ENCODE peak calls at places on chromosomes 4 and X, in five cellular contexts. B is fibroblast of lung, N is IMR-90, S is neural progenitor cell, D is keratinocyte. L is an unnamed sample.

GRCh38 chr4:174467107-174467506 is 55.2 kb downstream of the HPGD start:
- DNase-seq in B (no peak), S (no peak), N (no peak), D (no peak), L (no peak)

GRCh38 chr4:6898763-6899162 is 10.9 kb upstream of the TBC1D14 start:
- DNase-seq in N (no peak), D (no peak), S (no peak), B (no peak), L (no peak)

GRCh38 chr4:173415885-173416658 is 17.2 kb upstream of the SCRG1 start:
- DNase-seq in N (no peak), D (no peak), B (no peak), S (no peak), L (no peak)

GRCh38 chrX:49844622-49845021 is 15.5 kb downstream of the PAGE4 start:
- DNase-seq in B (no peak), D (no peak), N (no peak), S (no peak), L (no peak)

GRCh38 chrX:2696698-2697215 is 5.7 kb downstream of the CD99 start:
- DNase-seq in B (peak; percentile 86), D (no peak), S (no peak), N (peak; percentile 90), L (peak; percentile 90)

GRCh38 chrX:104392350-104392749 is 137.6 kb upstream of the ESX1 start:
- DNase-seq in N (no peak), S (no peak), B (no peak), D (no peak), L (no peak)

GRCh38 chr4:174663254-174663653 is 141.0 kb upstream of the HPGD start:
- DNase-seq in N (peak; percentile 1), B (peak; percentile 30), D (no peak), S (no peak), L (peak; percentile 16)

GRCh38 chrX:151896734-151897474 is 15.8 kb upstream of the MAGEA4 start:
- DNase-seq in S (no peak), N (peak; percentile 20), B (peak; percentile 46), D (no peak), L (no peak)

GRCh38 chr4:158347596-158347995 is 137.3 kb downstream of the TMEM144 start:
- DNase-seq in D (no peak), B (no peak), S (no peak), N (no peak), L (no peak)

GRCh38 chrX:151396042-151396826 is 772 bp upstream of the VMA21 start:
- DNase-seq in D (no peak), N (peak; percentile 43), S (no peak), B (peak; percentile 84), L (peak; percentile 26)

GRCh38 chr4:147336252-147336651 is 144.6 kb upstream of the EDNRA start:
- DNase-seq in B (no peak), D (no peak), N (no peak), S (no peak), L (no peak)

GRCh38 chrX:128634754-128635153 is 582.6 kb upstream of the ACTRT1 start:
- DNase-seq in S (no peak), N (no peak), B (no peak), D (no peak), L (no peak)

GRCh38 chr4:72641611-72642010 is 72.6 kb upstream of the ADAMTS3 start:
- DNase-seq in S (no peak), N (no peak), B (no peak), D (no peak), L (no peak)

GRCh38 chrX:119292445-119292844 is 56.4 kb downstream of the PGRMC1 start:
- DNase-seq in D (no peak), N (no peak), S (peak; percentile 9), B (no peak), L (peak; percentile 32)

GRCh38 chr4:176753049-176753448 is 39.7 kb downstream of the VEGFC start:
- DNase-seq in S (peak; percentile 18), B (peak; percentile 90), D (no peak), N (peak; percentile 95), L (peak; percentile 23)

GRCh38 chr4:3827616-3828492 is 61.7 kb downstream of the ADRA2C start:
- DNase-seq in D (no peak), S (no peak), B (peak; percentile 32), N (peak; percentile 17), L (peak; percentile 25)

GRCh38 chrX:114717921-114718320 is 134.0 kb downstream of the HTR2C start:
- DNase-seq in B (no peak), S (peak; percentile 64), N (no peak), D (no peak), L (no peak)

GRCh38 chr4:2300431-2300861 is 38.5 kb upstream of the MXD4 start:
- DNase-seq in B (no peak), S (no peak), N (no peak), D (no peak), L (no peak)

GRCh38 chr4:165588534-165589310 is 209.9 kb downstream of the CPE start:
- DNase-seq in D (no peak), N (no peak), S (no peak), B (no peak), L (no peak)

GRCh38 chr4:31125496-31125895 is 405.3 kb downstream of the PCDH7 start:
- DNase-seq in S (no peak), N (no peak), D (no peak), B (no peak), L (no peak)

GRCh38 chr4:106369456-106370060 is 980 bp upstream of the GIMD1 start:
- DNase-seq in B (peak; percentile 86), N (peak; percentile 86), S (peak; percentile 67), D (peak; percentile 52), L (peak; percentile 73)

GRCh38 chr4:157045507-157046127 is 30.3 kb upstream of the GLRB start:
- DNase-seq in N (peak; percentile 80), S (peak; percentile 61), B (peak; percentile 84), D (no peak), L (peak; percentile 67)

GRCh38 chrX:9197231-9197630 is 163.3 kb upstream of the FAM9B start:
- DNase-seq in S (no peak), N (peak; percentile 75), D (no peak), B (peak; percentile 86), L (no peak)

GRCh38 chr4:6943012-6943869 is 33.6 kb downstream of the TBC1D14 start:
- DNase-seq in S (peak; percentile 41), N (no peak), D (no peak), B (no peak), L (no peak)

GRCh38 chr4:153207561-153207960 is 3.3 kb downstream of the TRIM2 start:
- DNase-seq in D (no peak), N (peak; percentile 24), B (peak; percentile 30), S (peak; percentile 51), L (peak; percentile 23)

GRCh38 chr4:42234817-42235216 is 82.4 kb upstream of the BEND4 start:
- DNase-seq in S (no peak), N (no peak), D (no peak), B (no peak), L (no peak)

GRCh38 chrX:80513620-80514019 is 93.4 kb downstream of the TENT5D start:
- DNase-seq in N (no peak), S (peak; percentile 17), D (no peak), B (no peak), L (no peak)

GRCh38 chrX:102832661-102833060 is 104.4 kb upstream of the RAB40AL start:
- DNase-seq in B (peak; percentile 43), S (peak; percentile 16), N (peak; percentile 77), D (no peak), L (peak; percentile 41)

GRCh38 chr4:77617203-77617602 is 11.6 kb downstream of the CXCL13 start:
- DNase-seq in B (no peak), D (no peak), S (no peak), N (no peak), L (peak; percentile 55)

GRCh38 chr4:24912252-24913098 is at the start of gene CCDC149:
- DNase-seq in D (no peak), N (peak; percentile 57), B (peak; percentile 60), S (peak; percentile 89), L (peak; percentile 79)

GRCh38 chr4:122728781-122729330 is 3.6 kb upstream of the BBS12 start:
- DNase-seq in S (no peak), D (no peak), N (no peak), B (no peak), L (no peak)

GRCh38 chrX:46168254-46168653 is 377.0 kb downstream of the ZNF674 start:
- DNase-seq in D (no peak), S (no peak), B (peak; percentile 43), N (no peak), L (no peak)

GRCh38 chrX:46178763-46179162 is 366.5 kb downstream of the ZNF674 start:
- DNase-seq in B (no peak), D (no peak), S (no peak), N (no peak), L (no peak)

GRCh38 chrX:46169808-46170207 is 375.4 kb downstream of the ZNF674 start:
- DNase-seq in B (no peak), S (no peak), N (no peak), D (no peak), L (peak; percentile 69)

GRCh38 chrX:46173159-46173558 is 372.1 kb downstream of the ZNF674 start:
- DNase-seq in N (no peak), B (no peak), S (no peak), D (no peak), L (no peak)
- H3K9ac ChIP-seq in N (no peak overlapping the region), B (no peak overlapping the region), S (no peak overlapping the region), D (no peak overlapping the region), L (no peak overlapping the region)

GRCh38 chr4:40331937-40332336 is 3.2 kb upstream of the CHRNA9 start:
- DNase-seq in S (no peak), D (no peak), N (no peak), B (no peak), L (no peak)
- H2AFZ ChIP-seq in S (no peak overlapping the region), D (no peak overlapping the region), N (no peak overlapping the region), B (no peak overlapping the region), L (no peak overlapping the region)

DNA sequence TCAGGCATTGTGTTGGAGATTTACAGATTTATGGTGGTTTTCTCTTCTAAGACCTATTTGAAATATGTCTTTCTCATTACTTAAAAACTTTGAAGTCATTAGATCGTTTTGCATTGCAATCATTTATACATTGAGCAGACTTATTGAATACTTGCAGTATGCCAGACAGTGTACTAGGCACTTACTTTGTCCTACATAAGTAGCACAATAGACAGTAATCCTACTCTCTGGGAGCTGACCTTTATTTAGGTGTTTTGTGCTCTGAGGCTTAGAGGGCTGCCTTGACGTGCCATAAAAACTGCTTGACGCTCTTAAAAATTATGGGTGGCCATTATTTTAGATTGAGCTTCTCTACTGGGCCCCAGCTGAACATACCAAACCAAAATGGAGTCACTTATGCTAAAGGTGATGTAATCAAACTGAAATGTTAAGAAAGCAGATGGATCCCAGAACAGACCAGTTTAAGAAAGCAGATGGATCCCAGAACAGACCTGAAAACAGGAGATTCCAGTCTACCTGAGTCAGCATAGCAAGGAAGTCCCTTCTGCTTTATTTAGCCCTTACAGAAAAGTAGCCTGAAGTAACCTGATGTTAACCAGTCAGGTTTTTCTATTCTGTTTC is 42.4 kb downstream of the PTTG2 start:
- DNase-seq in B (no peak), S (peak; percentile 28), N (peak; percentile 47), D (no peak), L (peak; percentile 25)
- H3K4me1 ChIP-seq in B (peaks cover 2% of the 10 kb centered on the region), S (peaks cover 42% of the 10 kb centered on the region), N (peaks cover 12% of the 10 kb centered on the region), D (peaks cover 8% of the 10 kb centered on the region), L (peaks cover 8% of the 10 kb centered on the region)

DNA sequence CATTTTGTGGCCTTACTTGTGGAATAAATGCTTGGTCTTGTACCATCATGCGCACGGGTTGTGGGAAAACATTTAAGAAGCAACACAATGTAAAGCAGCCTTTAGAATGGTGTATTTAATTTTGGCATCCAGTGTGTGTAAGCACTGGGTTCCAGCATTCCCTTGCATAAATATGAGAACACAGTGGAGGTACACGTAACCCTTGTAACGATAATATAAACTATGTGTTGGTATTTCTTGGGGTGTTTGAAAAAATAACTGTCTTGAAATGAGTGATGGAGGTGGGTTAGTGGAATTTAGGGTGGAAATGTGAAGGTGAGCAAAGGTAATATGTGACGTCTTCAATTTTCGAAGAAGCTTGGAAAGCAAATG is 2.1 kb downstream of the DCUN1D4 start:
- DNase-seq in D (no peak), N (no peak), B (no peak), S (no peak), L (no peak)
- H3K9ac ChIP-seq in D (peak overlapping the region; percentile 84), N (peak overlapping the region; percentile 68), B (peak overlapping the region; percentile 48), S (peak overlapping the region; percentile 39), L (peak overlapping the region; percentile 75)